ENCODE peak calls at places on chromosome X, in four cellular contexts. U is gastrocnemius medialis; K is mesenchymal stem cell; O is CD4-positive, alpha-beta T cell. R is an unnamed sample.

GRCh38 chrX:30170900-30171299 is 44.5 kb upstream of the MAGEB2 start:
- DNase-seq in K (no peak), O (no peak), U (no peak), R (no peak)

GRCh38 chrX:75648803-75649588 is 126.2 kb upstream of the ZDHHC15 start:
- DNase-seq in K (no peak), O (no peak), U (no peak), R (no peak)

GRCh38 chrX:1466971-1467561 is 14.4 kb upstream of the ASMTL start:
- DNase-seq in O (no peak), K (no peak), U (no peak), R (peak)

GRCh38 chrX:104254442-104255115 is at the start of gene ESX1:
- DNase-seq in K (peak), U (no peak), O (no peak), R (no peak)

GRCh38 chrX:19127649-19128168 is 5.4 kb upstream of the ADGRG2 start:
- DNase-seq in O (no peak), U (no peak), K (no peak), R (no peak)

GRCh38 chrX:13001961-13002671 is 27.2 kb downstream of the TMSB4X start:
- DNase-seq in O (no peak), U (no peak), K (no peak), R (no peak)

GRCh38 chrX:53272808-53273337 is 8.5 kb downstream of the IQSEC2 start:
- DNase-seq in U (no peak), K (no peak), O (no peak), R (no peak)

GRCh38 chrX:13506574-13506973 is 62.8 kb upstream of the EGFL6 start:
- DNase-seq in K (peak), U (no peak), O (peak), R (peak)

GRCh38 chrX:154304901-154305300 is 9.3 kb downstream of the TKTL1 start:
- DNase-seq in O (no peak), U (no peak), K (no peak), R (no peak)

GRCh38 chrX:50638123-50638522 is 167.5 kb upstream of the DGKK start:
- DNase-seq in K (no peak), U (peak), O (no peak), R (no peak)

R was measured in GM12865.